ENCODE peak calls at places on chromosomes 12 and 14, in eight cellular contexts. One of them, this sample, is unnamed.
A peak's percentile ranks its signal among the peaks of the same experiment; 100 is the strongest.

GRCh38 chr12:42039146-42039545 is 105.5 kb downstream of the GXYLT1 start:
- DNase-seq in stomach: no peak
- DNase-seq in thyroid gland: no peak
- DNase-seq in body of pancreas: no peak
- DNase-seq in sigmoid colon: no peak
- DNase-seq in Peyer's patch: no peak
- DNase-seq in uterus: no peak
- DNase-seq in GM12878: no peak
- DNase-seq in this sample: no peak

GRCh38 chr12:53985358-53985899 is 483 bp downstream of the HOXC10 start:
- DNase-seq in stomach: no peak
- DNase-seq in thyroid gland: no peak
- DNase-seq in body of pancreas: no peak
- DNase-seq in sigmoid colon: no peak
- DNase-seq in Peyer's patch: no peak
- DNase-seq in uterus: no peak
- DNase-seq in GM12878: no peak
- DNase-seq in this sample: no peak

GRCh38 chr14:62097824-62098223 is 335.6 kb downstream of the SNAPC1 start:
- DNase-seq in stomach: no peak
- DNase-seq in thyroid gland: no peak
- DNase-seq in body of pancreas: no peak
- DNase-seq in sigmoid colon: no peak
- DNase-seq in Peyer's patch: no peak
- DNase-seq in uterus: no peak
- DNase-seq in GM12878: no peak
- DNase-seq in this sample: no peak

GRCh38 chr12:72081787-72082186 is 143.1 kb downstream of the TPH2 start:
- DNase-seq in stomach: no peak
- DNase-seq in thyroid gland: no peak
- DNase-seq in body of pancreas: peak; percentile 7
- DNase-seq in sigmoid colon: no peak
- DNase-seq in Peyer's patch: no peak
- DNase-seq in uterus: no peak
- DNase-seq in GM12878: no peak
- DNase-seq in this sample: no peak

GRCh38 chr12:26135010-26135420 is 10.2 kb upstream of the BHLHE41 start:
- DNase-seq in stomach: peak; percentile 60
- DNase-seq in thyroid gland: peak; percentile 100
- DNase-seq in body of pancreas: peak; percentile 82
- DNase-seq in sigmoid colon: no peak
- DNase-seq in Peyer's patch: no peak
- DNase-seq in uterus: no peak
- DNase-seq in GM12878: no peak
- DNase-seq in this sample: no peak

GRCh38 chr12:68903511-68903910 is 29.5 kb downstream of the CPM start:
- DNase-seq in stomach: peak; percentile 71
- DNase-seq in thyroid gland: no peak
- DNase-seq in body of pancreas: peak; percentile 58
- DNase-seq in sigmoid colon: no peak
- DNase-seq in Peyer's patch: no peak
- DNase-seq in uterus: no peak
- DNase-seq in GM12878: no peak
- DNase-seq in this sample: no peak

GRCh38 chr14:56561586-56561985 is 18.0 kb upstream of the TMEM260 start:
- DNase-seq in stomach: no peak
- DNase-seq in thyroid gland: no peak
- DNase-seq in body of pancreas: no peak
- DNase-seq in sigmoid colon: no peak
- DNase-seq in Peyer's patch: no peak
- DNase-seq in uterus: no peak
- DNase-seq in GM12878: no peak
- DNase-seq in this sample: no peak

GRCh38 chr12:112182499-112182898 is 57.1 kb downstream of the TRAFD1 start:
- DNase-seq in stomach: no peak
- DNase-seq in thyroid gland: no peak
- DNase-seq in body of pancreas: no peak
- DNase-seq in sigmoid colon: peak; percentile 46
- DNase-seq in Peyer's patch: no peak
- DNase-seq in uterus: no peak
- DNase-seq in GM12878: no peak
- DNase-seq in this sample: no peak

GRCh38 chr12:110600254-110600653 is 13.7 kb upstream of the TCTN1 start:
- DNase-seq in stomach: no peak
- DNase-seq in thyroid gland: no peak
- DNase-seq in body of pancreas: no peak
- DNase-seq in sigmoid colon: no peak
- DNase-seq in Peyer's patch: no peak
- DNase-seq in uterus: no peak
- DNase-seq in GM12878: no peak
- DNase-seq in this sample: no peak

DNA sequence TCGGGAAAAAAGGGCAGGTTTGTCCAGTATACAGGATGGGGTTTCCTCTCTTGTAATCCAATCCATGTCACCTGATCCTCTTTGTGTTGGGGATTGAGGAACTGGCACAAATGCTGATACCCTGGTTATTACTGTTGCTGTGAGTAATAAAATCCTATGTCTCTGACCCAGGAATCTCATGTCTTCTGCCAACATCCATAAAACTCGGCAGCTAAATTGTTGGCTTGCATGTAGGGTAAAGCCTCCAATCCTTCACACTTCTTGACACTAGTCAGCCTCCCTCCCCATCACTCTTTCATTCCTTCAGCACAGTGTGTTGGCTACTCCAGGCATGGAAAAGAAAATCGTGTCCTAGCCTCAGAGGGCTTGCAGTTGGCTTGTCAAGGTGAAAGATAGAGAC is 9.2 kb upstream of the NOS1 start:
- DNase-seq in stomach: no peak
- DNase-seq in thyroid gland: no peak
- DNase-seq in body of pancreas: no peak
- DNase-seq in sigmoid colon: no peak
- DNase-seq in Peyer's patch: no peak
- DNase-seq in uterus: no peak
- DNase-seq in GM12878: no peak
- DNase-seq in this sample: no peak
- TF ChIP-seq POLR2A in stomach: no peak
- TF ChIP-seq POLR2A in thyroid gland: no peak
- TF ChIP-seq POLR2A in body of pancreas: no peak
- TF ChIP-seq POLR2A in sigmoid colon: no peak
- TF ChIP-seq POLR2A in Peyer's patch: no peak
- TF ChIP-seq POLR2A in uterus: no peak
- TF ChIP-seq POLR2A in GM12878: no peak
- TF ChIP-seq POLR2A in this sample: no peak

GRCh38 chr14:75800792-75801191 is 139.7 kb downstream of the TTLL5 start:
- DNase-seq in stomach: no peak
- DNase-seq in thyroid gland: peak; percentile 15
- DNase-seq in body of pancreas: no peak
- DNase-seq in sigmoid colon: no peak
- DNase-seq in Peyer's patch: no peak
- DNase-seq in uterus: no peak
- DNase-seq in GM12878: no peak
- DNase-seq in this sample: no peak
- TF ChIP-seq CTCF in stomach: no peak
- TF ChIP-seq CTCF in thyroid gland: no peak
- TF ChIP-seq CTCF in body of pancreas: no peak
- TF ChIP-seq CTCF in sigmoid colon: no peak
- TF ChIP-seq CTCF in Peyer's patch: no peak
- TF ChIP-seq CTCF in uterus: no peak
- TF ChIP-seq CTCF in GM12878: no peak
- TF ChIP-seq CTCF in this sample: no peak

GRCh38 chr12:28316067-28316466 is 125.8 kb downstream of the CCDC91 start:
- DNase-seq in stomach: no peak
- DNase-seq in thyroid gland: no peak
- DNase-seq in body of pancreas: no peak
- DNase-seq in sigmoid colon: no peak
- DNase-seq in Peyer's patch: no peak
- DNase-seq in uterus: no peak
- DNase-seq in GM12878: no peak
- DNase-seq in this sample: no peak

GRCh38 chr12:28318273-28318672 is 128.0 kb downstream of the CCDC91 start:
- DNase-seq in stomach: no peak
- DNase-seq in thyroid gland: no peak
- DNase-seq in body of pancreas: no peak
- DNase-seq in sigmoid colon: no peak
- DNase-seq in Peyer's patch: no peak
- DNase-seq in uterus: no peak
- DNase-seq in GM12878: no peak
- DNase-seq in this sample: no peak

GRCh38 chr12:28308891-28309290 is 118.6 kb downstream of the CCDC91 start:
- DNase-seq in stomach: no peak
- DNase-seq in thyroid gland: no peak
- DNase-seq in body of pancreas: no peak
- DNase-seq in sigmoid colon: no peak
- DNase-seq in Peyer's patch: no peak
- DNase-seq in uterus: no peak
- DNase-seq in GM12878: no peak
- DNase-seq in this sample: no peak

DNA sequence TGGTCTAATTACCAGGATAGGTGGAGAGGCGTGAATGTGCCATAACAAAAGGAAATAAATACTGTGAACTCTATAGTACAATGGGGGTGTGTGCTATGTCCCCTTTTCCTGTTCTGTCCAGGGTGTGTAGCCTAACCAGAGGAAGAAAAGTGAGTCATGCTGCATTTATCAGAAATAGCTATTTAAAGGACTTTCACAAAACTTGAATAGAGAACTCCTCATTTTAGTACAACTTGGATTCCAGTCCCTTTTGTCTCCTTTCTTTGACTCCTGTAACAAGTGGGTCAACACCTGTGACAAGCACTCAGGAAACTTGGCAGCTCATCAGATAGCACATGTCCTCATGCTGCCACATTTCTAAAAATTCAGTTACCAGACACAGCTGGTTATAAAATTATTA is 123.4 kb downstream of the CCDC91 start:
- DNase-seq in stomach: no peak
- DNase-seq in thyroid gland: peak; percentile 44
- DNase-seq in body of pancreas: no peak
- DNase-seq in sigmoid colon: no peak
- DNase-seq in Peyer's patch: no peak
- DNase-seq in uterus: no peak
- DNase-seq in GM12878: no peak
- DNase-seq in this sample: no peak
- H3K4me3 ChIP-seq in stomach: no peak overlapping the region
- H3K4me3 ChIP-seq in thyroid gland: no peak overlapping the region
- H3K4me3 ChIP-seq in body of pancreas: no peak overlapping the region
- H3K4me3 ChIP-seq in sigmoid colon: no peak overlapping the region
- H3K4me3 ChIP-seq in Peyer's patch: no peak overlapping the region
- H3K4me3 ChIP-seq in uterus: no peak overlapping the region
- H3K4me3 ChIP-seq in GM12878: no peak overlapping the region
- H3K4me3 ChIP-seq in this sample: no peak overlapping the region

DNA sequence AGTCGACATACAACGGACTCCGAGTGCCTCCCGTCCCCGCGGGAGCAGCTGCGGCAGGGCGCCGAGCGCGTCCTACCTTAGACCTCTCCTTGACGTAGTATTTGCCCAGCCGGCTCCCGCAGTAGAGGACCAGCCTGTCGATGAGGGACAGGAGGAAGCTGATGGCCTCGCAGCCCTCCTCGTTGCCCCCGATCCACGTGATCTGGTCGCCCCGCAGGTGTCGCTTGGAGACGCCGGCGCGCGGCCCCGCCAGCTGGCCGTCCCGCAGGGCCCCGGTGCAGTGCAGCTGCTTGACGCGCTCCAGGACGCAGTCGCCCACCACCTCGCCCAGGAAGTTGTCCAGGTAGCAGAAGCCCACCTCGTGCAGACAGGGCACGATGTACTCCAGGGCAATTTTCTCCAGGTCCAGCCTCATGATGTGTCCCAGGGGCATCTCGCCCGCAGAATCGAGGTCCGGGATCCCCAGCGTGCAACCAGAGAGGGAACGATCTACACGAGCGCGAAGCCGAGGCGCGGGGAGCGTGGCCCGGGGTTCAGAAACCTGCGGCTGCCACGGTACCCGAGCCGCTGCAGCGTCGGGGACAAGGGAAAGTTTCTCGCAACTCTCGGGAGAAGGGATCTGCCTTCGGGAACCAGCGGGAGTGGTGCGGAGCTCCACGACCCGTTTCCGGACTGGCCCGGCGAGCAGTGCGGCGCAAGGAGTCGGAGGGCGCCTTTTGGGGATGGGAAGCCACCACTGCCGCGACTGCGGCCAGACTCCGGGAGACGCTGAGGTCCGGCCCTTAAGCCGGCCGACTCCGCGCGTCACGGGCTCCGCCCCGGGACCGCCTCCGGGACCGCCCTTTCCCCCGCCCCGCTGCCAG is at the start of gene EGLN3:
- DNase-seq in stomach: peak; percentile 94
- DNase-seq in thyroid gland: peak; percentile 88
- DNase-seq in body of pancreas: peak; percentile 92
- DNase-seq in sigmoid colon: peak; percentile 95
- DNase-seq in Peyer's patch: peak; percentile 25
- DNase-seq in uterus: peak; percentile 88
- DNase-seq in GM12878: no peak
- DNase-seq in this sample: peak; percentile 97
- TF ChIP-seq POLR2A in stomach: no peak
- TF ChIP-seq POLR2A in thyroid gland: peak; percentile 97
- TF ChIP-seq POLR2A in body of pancreas: peak; percentile 96
- TF ChIP-seq POLR2A in sigmoid colon: peak; percentile 98
- TF ChIP-seq POLR2A in Peyer's patch: peak; percentile 98
- TF ChIP-seq POLR2A in uterus: peak; percentile 96
- TF ChIP-seq POLR2A in GM12878: peak; percentile 84
- TF ChIP-seq POLR2A in this sample: no peak

DNA sequence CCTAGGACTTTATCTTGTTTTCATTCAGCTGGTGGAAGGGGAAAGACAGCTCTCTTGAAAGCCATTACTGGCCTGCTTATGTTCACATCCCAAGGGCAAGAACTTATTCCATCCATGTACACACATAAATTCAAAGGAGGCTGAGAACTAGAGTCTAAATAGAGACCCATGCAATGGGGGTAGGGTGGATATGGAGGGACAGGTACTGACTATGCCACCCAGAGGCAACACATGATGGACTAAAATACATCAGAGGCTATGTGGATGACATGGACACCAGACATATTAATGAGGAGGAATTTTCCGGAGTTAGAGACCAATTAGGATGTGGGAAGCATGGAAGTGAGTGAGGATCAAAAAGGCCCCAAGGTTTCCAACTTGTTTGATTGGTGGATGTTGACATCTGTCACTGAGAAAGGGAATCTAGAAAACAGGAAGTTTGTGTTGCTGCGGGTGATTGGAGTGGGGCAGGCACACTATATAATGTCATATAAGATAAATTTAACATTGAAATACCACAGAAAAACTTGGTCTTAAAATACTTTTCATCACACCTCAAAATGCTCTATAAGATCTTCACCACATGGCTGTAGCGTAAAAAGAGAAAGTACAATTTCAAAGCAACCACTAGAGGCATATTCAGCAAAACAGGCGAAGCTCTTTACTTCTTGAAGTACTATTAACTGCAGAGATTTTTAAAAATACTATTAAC is 130.4 kb downstream of the GRIP1 start:
- DNase-seq in stomach: no peak
- DNase-seq in thyroid gland: no peak
- DNase-seq in body of pancreas: no peak
- DNase-seq in sigmoid colon: no peak
- DNase-seq in Peyer's patch: no peak
- DNase-seq in uterus: no peak
- DNase-seq in GM12878: no peak
- DNase-seq in this sample: no peak
- TF ChIP-seq CTCF in stomach: no peak
- TF ChIP-seq CTCF in thyroid gland: no peak
- TF ChIP-seq CTCF in body of pancreas: no peak
- TF ChIP-seq CTCF in sigmoid colon: no peak
- TF ChIP-seq CTCF in Peyer's patch: no peak
- TF ChIP-seq CTCF in uterus: no peak
- TF ChIP-seq CTCF in GM12878: peak; percentile 22
- TF ChIP-seq CTCF in this sample: no peak

This sample was measured in lower leg skin.